ENCODE peak calls at places on chromosomes 2 and 18, in five cellular contexts. One of them, this sample, is unnamed.
A peak's percentile ranks its signal among the peaks of the same experiment; 100 is the strongest.

GRCh38 chr2:204825054-204825453 is 279.8 kb downstream of the PARD3B start:
- DNase-seq in Peyer's patch: no peak
- DNase-seq in GM12891: no peak
- DNase-seq in A549: no peak
- DNase-seq in body of pancreas: no peak
- DNase-seq in this sample: no peak

GRCh38 chr2:144914622-144915230 is 394.8 kb upstream of the ZEB2 start:
- DNase-seq in Peyer's patch: no peak
- DNase-seq in GM12891: no peak
- DNase-seq in A549: no peak
- DNase-seq in body of pancreas: no peak
- DNase-seq in this sample: no peak

GRCh38 chr2:89833116-89833779 is 1141.8 kb downstream of the RPIA start:
- DNase-seq in Peyer's patch: no peak
- DNase-seq in GM12891: no peak
- DNase-seq in A549: no peak
- DNase-seq in body of pancreas: no peak
- DNase-seq in this sample: no peak

GRCh38 chr2:9738718-9739496 is 104.4 kb upstream of the TAF1B start:
- DNase-seq in Peyer's patch: no peak
- DNase-seq in GM12891: no peak
- DNase-seq in A549: no peak
- DNase-seq in body of pancreas: no peak
- DNase-seq in this sample: peak; percentile 55

GRCh38 chr2:215749092-215749957 is 264.0 kb downstream of the MREG start:
- DNase-seq in Peyer's patch: peak; percentile 24
- DNase-seq in GM12891: no peak
- DNase-seq in A549: no peak
- DNase-seq in body of pancreas: peak; percentile 18
- DNase-seq in this sample: peak; percentile 19

GRCh38 chr18:65568866-65569265 is 181.9 kb upstream of the CDH7 start:
- DNase-seq in Peyer's patch: no peak
- DNase-seq in GM12891: no peak
- DNase-seq in A549: no peak
- DNase-seq in body of pancreas: no peak
- DNase-seq in this sample: no peak

GRCh38 chr2:44201648-44202047 is 33.0 kb downstream of the PPM1B start:
- DNase-seq in Peyer's patch: no peak
- DNase-seq in GM12891: no peak
- DNase-seq in A549: no peak
- DNase-seq in body of pancreas: no peak
- DNase-seq in this sample: no peak

GRCh38 chr2:120108049-120108448 is 95.2 kb downstream of the EPB41L5 start:
- DNase-seq in Peyer's patch: no peak
- DNase-seq in GM12891: no peak
- DNase-seq in A549: no peak
- DNase-seq in body of pancreas: peak; percentile 65
- DNase-seq in this sample: peak; percentile 33

GRCh38 chr18:76410033-76410432 is 85.0 kb downstream of the ZNF516 start:
- DNase-seq in Peyer's patch: no peak
- DNase-seq in GM12891: no peak
- DNase-seq in A549: no peak
- DNase-seq in body of pancreas: no peak
- DNase-seq in this sample: no peak
- TF ChIP-seq POLR2A in Peyer's patch: no peak
- TF ChIP-seq POLR2A in GM12891: no peak
- TF ChIP-seq POLR2A in A549: no peak
- TF ChIP-seq POLR2A in body of pancreas: no peak
- TF ChIP-seq POLR2A in this sample: no peak

GRCh38 chr2:19989342-19989680 is 594 bp downstream of the WDR35 start:
- DNase-seq in Peyer's patch: no peak
- DNase-seq in GM12891: no peak
- DNase-seq in A549: no peak
- DNase-seq in body of pancreas: no peak
- DNase-seq in this sample: no peak

GRCh38 chr2:19987936-19988335 is 2.0 kb downstream of the WDR35 start:
- DNase-seq in Peyer's patch: no peak
- DNase-seq in GM12891: peak; percentile 17
- DNase-seq in A549: no peak
- DNase-seq in body of pancreas: no peak
- DNase-seq in this sample: no peak

GRCh38 chr2:19988600-19988999 is 1.3 kb downstream of the WDR35 start:
- DNase-seq in Peyer's patch: no peak
- DNase-seq in GM12891: no peak
- DNase-seq in A549: no peak
- DNase-seq in body of pancreas: no peak
- DNase-seq in this sample: no peak

GRCh38 chr2:19990416-19990728 is 467 bp upstream of the WDR35 start:
- DNase-seq in Peyer's patch: no peak
- DNase-seq in GM12891: no peak
- DNase-seq in A549: no peak
- DNase-seq in body of pancreas: no peak
- DNase-seq in this sample: no peak

DNA sequence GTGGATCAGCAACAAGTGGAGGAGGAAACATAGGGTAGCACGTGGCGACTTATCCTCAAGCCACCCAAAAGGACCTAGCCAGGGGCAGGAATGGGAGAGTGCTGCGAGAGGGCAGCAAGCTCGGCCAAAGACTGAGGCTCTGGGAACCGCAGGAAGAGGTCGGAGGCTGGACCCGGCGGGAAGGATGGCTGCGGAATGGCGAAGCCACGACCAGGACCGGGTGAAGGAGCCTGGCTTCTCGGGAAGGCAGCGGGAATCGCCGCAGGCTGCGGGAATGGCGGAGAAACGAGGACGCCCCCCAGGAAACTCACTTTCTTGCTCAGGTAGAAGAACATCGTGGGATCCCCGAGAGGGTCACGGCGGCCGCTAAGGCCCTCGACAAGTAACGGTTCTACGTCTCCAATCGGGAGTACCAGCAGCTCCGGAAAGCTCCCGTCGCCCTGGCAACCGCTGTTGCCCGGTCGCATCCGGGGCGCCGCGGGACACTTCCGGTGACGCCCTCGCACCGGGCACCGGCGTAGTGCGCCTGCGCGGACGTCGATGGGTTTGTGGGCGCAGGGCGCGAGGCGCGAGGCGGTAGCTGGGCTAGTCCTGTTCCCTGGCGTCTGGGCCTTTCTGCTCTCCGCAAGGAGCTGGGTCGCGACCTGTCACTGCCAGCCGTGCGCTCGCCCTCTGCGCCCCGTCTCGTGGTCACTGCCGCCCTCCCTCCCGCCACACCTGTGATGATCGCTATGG is at the start of gene WDR35:
- DNase-seq in Peyer's patch: peak; percentile 84
- DNase-seq in GM12891: peak; percentile 92
- DNase-seq in A549: peak; percentile 98
- DNase-seq in body of pancreas: peak; percentile 93
- DNase-seq in this sample: peak; percentile 83
- TF ChIP-seq POLR2A in Peyer's patch: peak; percentile 23
- TF ChIP-seq POLR2A in GM12891: peak; percentile 38
- TF ChIP-seq POLR2A in A549: peak; percentile 99
- TF ChIP-seq POLR2A in body of pancreas: peak; percentile 71
- TF ChIP-seq POLR2A in this sample: peak; percentile 14

DNA sequence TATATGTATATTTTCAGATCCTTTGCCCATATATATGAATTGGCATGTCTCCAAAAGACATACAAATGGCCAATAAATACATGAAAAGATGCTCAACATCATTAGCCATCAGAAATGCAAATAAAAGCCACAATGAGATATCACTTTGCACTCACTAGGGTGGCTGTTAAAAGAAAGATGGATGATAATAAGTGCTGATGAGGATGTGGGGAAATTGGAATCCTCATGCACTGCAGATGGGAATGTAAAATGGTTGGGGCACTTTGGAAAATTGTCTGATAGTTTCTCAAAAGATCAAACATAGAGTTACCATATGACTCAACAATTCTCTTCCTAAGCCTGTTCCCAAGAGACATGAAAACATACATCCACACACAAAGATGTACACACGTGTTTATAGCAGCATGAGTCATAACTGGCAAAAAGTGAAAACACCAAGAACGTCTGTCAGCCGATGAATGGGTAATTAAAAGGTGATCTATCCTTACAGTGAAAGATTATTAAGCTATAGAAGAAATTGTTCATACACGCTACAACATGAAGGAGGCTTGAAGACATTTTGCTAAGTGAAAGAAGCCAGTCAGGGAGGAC is 19.7 kb downstream of the NGEF start:
- DNase-seq in Peyer's patch: no peak
- DNase-seq in GM12891: no peak
- DNase-seq in A549: no peak
- DNase-seq in body of pancreas: no peak
- DNase-seq in this sample: no peak
- TF ChIP-seq POLR2A in Peyer's patch: no peak
- TF ChIP-seq POLR2A in GM12891: no peak
- TF ChIP-seq POLR2A in A549: no peak
- TF ChIP-seq POLR2A in body of pancreas: no peak
- TF ChIP-seq POLR2A in this sample: no peak

GRCh38 chr18:58862851-58863538 is 1.7 kb upstream of the ZNF532 start:
- DNase-seq in Peyer's patch: peak; percentile 41
- DNase-seq in GM12891: peak; percentile 49
- DNase-seq in A549: peak; percentile 25
- DNase-seq in body of pancreas: no peak
- DNase-seq in this sample: peak; percentile 28
- TF ChIP-seq POLR2A in Peyer's patch: no peak
- TF ChIP-seq POLR2A in GM12891: no peak
- TF ChIP-seq POLR2A in A549: no peak
- TF ChIP-seq POLR2A in body of pancreas: no peak
- TF ChIP-seq POLR2A in this sample: no peak

DNA sequence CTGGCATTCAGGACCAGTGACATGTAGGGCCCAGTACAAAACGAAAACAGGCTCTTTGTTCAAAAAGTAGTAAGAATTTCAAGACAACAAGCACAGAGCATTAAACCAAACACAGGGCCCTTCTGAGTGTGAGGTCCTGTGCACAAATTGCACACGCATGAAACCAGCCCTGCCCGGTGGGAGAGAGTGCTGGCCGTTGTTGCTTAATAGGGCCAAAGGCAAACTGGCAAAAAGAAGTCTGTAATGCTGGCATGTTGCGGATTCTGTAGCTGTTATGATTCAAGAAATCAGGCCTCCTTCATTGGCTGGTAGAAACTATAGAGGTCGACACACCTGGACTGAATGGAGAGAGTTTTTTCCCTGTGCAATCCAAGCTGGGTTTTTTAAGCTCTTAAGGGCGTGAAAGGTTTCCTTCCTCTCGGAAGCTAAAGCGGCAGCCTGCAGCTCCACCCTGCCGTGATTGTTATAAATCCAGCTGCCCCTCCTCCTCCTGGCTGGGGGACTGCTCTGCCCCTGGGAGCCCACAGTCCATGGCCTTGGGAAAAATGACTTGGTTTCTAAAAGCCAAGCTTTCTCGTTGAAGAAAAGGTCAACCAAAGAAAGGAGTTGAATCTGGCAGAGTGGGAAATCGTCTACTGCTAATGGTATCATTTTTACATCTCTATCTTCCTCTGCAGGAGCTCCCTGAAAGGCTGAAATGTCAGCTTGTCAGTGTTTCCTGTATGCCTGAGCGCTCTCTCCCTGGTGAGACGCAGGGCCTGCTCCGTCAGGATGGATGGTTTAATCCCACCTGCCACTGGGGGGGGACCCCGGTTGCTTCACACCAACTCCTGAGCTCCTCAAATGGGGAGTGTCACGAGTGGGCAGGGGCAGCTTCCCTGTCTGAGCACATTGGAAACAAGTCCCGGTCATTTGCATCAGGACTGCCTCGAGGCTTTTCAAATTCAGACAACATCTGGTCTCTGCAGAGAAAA is 143.6 kb downstream of the ALPK2 start:
- DNase-seq in Peyer's patch: no peak
- DNase-seq in GM12891: no peak
- DNase-seq in A549: no peak
- DNase-seq in body of pancreas: no peak
- DNase-seq in this sample: no peak
- TF ChIP-seq POLR2A in Peyer's patch: no peak
- TF ChIP-seq POLR2A in GM12891: no peak
- TF ChIP-seq POLR2A in A549: no peak
- TF ChIP-seq POLR2A in body of pancreas: no peak
- TF ChIP-seq POLR2A in this sample: no peak

This sample was measured in gastrocnemius medialis.